ENCODE peak calls at places on chromosomes 1 and 21, in ten cellular contexts. One of them, this sample, is unnamed.

GRCh38 chr1:86218859-86219258 is 62.3 kb upstream of the COL24A1 start:
- DNase-seq in HCT116: no peak
- DNase-seq in GM12878: no peak
- DNase-seq in A549: no peak
- DNase-seq in SK-N-SH: no peak
- DNase-seq in H1: no peak
- DNase-seq in K562: no peak
- DNase-seq in NB4: no peak
- DNase-seq in WTC11: no peak
- DNase-seq in endothelial cell of umbilical vein: no peak
- DNase-seq in this sample: no peak

GRCh38 chr1:94783342-94784264 is 36.6 kb upstream of the SLC44A3 start:
- DNase-seq in HCT116: no peak
- DNase-seq in NB4: no peak
- DNase-seq in SK-N-SH: no peak
- DNase-seq in endothelial cell of umbilical vein: peak
- DNase-seq in GM12878: no peak
- DNase-seq in WTC11: no peak
- DNase-seq in H1: no peak
- DNase-seq in A549: no peak
- DNase-seq in K562: no peak
- DNase-seq in this sample: no peak

GRCh38 chr1:155871390-155871789 is 12.0 kb downstream of the SYT11 start:
- DNase-seq in NB4: no peak
- DNase-seq in HCT116: no peak
- DNase-seq in A549: no peak
- DNase-seq in WTC11: no peak
- DNase-seq in SK-N-SH: peak
- DNase-seq in H1: no peak
- DNase-seq in endothelial cell of umbilical vein: peak
- DNase-seq in GM12878: no peak
- DNase-seq in K562: no peak
- DNase-seq in this sample: no peak

GRCh38 chr1:246602194-246602593 is 35.9 kb downstream of the CNST start:
- DNase-seq in GM12878: no peak
- DNase-seq in endothelial cell of umbilical vein: no peak
- DNase-seq in NB4: peak
- DNase-seq in K562: no peak
- DNase-seq in WTC11: no peak
- DNase-seq in H1: no peak
- DNase-seq in SK-N-SH: no peak
- DNase-seq in HCT116: no peak
- DNase-seq in A549: no peak
- DNase-seq in this sample: no peak

GRCh38 chr1:35763211-35763610 is 6.6 kb downstream of the CLSPN start:
- DNase-seq in SK-N-SH: no peak
- DNase-seq in K562: no peak
- DNase-seq in H1: no peak
- DNase-seq in GM12878: no peak
- DNase-seq in HCT116: no peak
- DNase-seq in WTC11: no peak
- DNase-seq in A549: no peak
- DNase-seq in NB4: no peak
- DNase-seq in endothelial cell of umbilical vein: no peak
- DNase-seq in this sample: no peak

GRCh38 chr1:209674957-209675566 is at the start of gene G0S2:
- DNase-seq in H1: peak
- DNase-seq in A549: no peak
- DNase-seq in K562: no peak
- DNase-seq in SK-N-SH: peak
- DNase-seq in NB4: peak
- DNase-seq in GM12878: no peak
- DNase-seq in endothelial cell of umbilical vein: no peak
- DNase-seq in HCT116: no peak
- DNase-seq in WTC11: peak
- DNase-seq in this sample: no peak

GRCh38 chr1:237041795-237042466 is at the start of gene RYR2:
- DNase-seq in K562: no peak
- DNase-seq in A549: peak
- DNase-seq in HCT116: no peak
- DNase-seq in GM12878: no peak
- DNase-seq in H1: peak
- DNase-seq in NB4: no peak
- DNase-seq in endothelial cell of umbilical vein: no peak
- DNase-seq in WTC11: peak
- DNase-seq in SK-N-SH: peak
- DNase-seq in this sample: no peak

GRCh38 chr1:230986976-230987375 is 8.1 kb downstream of the ARV1 start:
- DNase-seq in SK-N-SH: no peak
- DNase-seq in WTC11: no peak
- DNase-seq in endothelial cell of umbilical vein: no peak
- DNase-seq in GM12878: no peak
- DNase-seq in H1: no peak
- DNase-seq in HCT116: no peak
- DNase-seq in A549: peak
- DNase-seq in K562: no peak
- DNase-seq in NB4: no peak
- DNase-seq in this sample: no peak

GRCh38 chr1:83619497-83619896 is 379.4 kb downstream of the TTLL7 start:
- DNase-seq in endothelial cell of umbilical vein: no peak
- DNase-seq in NB4: no peak
- DNase-seq in K562: no peak
- DNase-seq in GM12878: no peak
- DNase-seq in H1: no peak
- DNase-seq in WTC11: no peak
- DNase-seq in HCT116: no peak
- DNase-seq in A549: no peak
- DNase-seq in SK-N-SH: no peak
- DNase-seq in this sample: no peak

GRCh38 chr1:155507960-155508359 is 54.6 kb downstream of the ASH1L start:
- DNase-seq in endothelial cell of umbilical vein: no peak
- DNase-seq in K562: no peak
- DNase-seq in WTC11: no peak
- DNase-seq in HCT116: no peak
- DNase-seq in A549: no peak
- DNase-seq in SK-N-SH: no peak
- DNase-seq in H1: no peak
- DNase-seq in NB4: no peak
- DNase-seq in GM12878: no peak
- DNase-seq in this sample: no peak

GRCh38 chr1:198165927-198166647 is 9.3 kb downstream of the NEK7 start:
- DNase-seq in GM12878: no peak
- DNase-seq in HCT116: no peak
- DNase-seq in K562: no peak
- DNase-seq in endothelial cell of umbilical vein: no peak
- DNase-seq in A549: no peak
- DNase-seq in NB4: no peak
- DNase-seq in H1: no peak
- DNase-seq in WTC11: no peak
- DNase-seq in SK-N-SH: no peak
- DNase-seq in this sample: no peak

GRCh38 chr1:223246468-223246867 is 103.4 kb upstream of the TLR5 start:
- DNase-seq in SK-N-SH: no peak
- DNase-seq in H1: peak
- DNase-seq in NB4: no peak
- DNase-seq in HCT116: no peak
- DNase-seq in endothelial cell of umbilical vein: no peak
- DNase-seq in WTC11: no peak
- DNase-seq in A549: no peak
- DNase-seq in K562: no peak
- DNase-seq in GM12878: no peak
- DNase-seq in this sample: no peak

GRCh38 chr21:44890338-44890931 is 16.9 kb upstream of the PTTG1IP start:
- DNase-seq in SK-N-SH: peak
- DNase-seq in A549: no peak
- DNase-seq in NB4: no peak
- DNase-seq in GM12878: no peak
- DNase-seq in endothelial cell of umbilical vein: no peak
- DNase-seq in WTC11: no peak
- DNase-seq in HCT116: no peak
- DNase-seq in H1: no peak
- DNase-seq in K562: no peak
- DNase-seq in this sample: no peak

GRCh38 chr1:33275706-33276572 is 19.6 kb downstream of the ZNF362 start:
- DNase-seq in H1: no peak
- DNase-seq in K562: no peak
- DNase-seq in NB4: no peak
- DNase-seq in endothelial cell of umbilical vein: no peak
- DNase-seq in WTC11: no peak
- DNase-seq in GM12878: no peak
- DNase-seq in HCT116: no peak
- DNase-seq in SK-N-SH: no peak
- DNase-seq in A549: no peak
- DNase-seq in this sample: no peak

GRCh38 chr1:155179107-155180031 is 5.7 kb downstream of the TRIM46 start:
- DNase-seq in GM12878: no peak
- DNase-seq in A549: no peak
- DNase-seq in NB4: no peak
- DNase-seq in endothelial cell of umbilical vein: no peak
- DNase-seq in WTC11: no peak
- DNase-seq in HCT116: no peak
- DNase-seq in SK-N-SH: no peak
- DNase-seq in K562: no peak
- DNase-seq in H1: no peak
- DNase-seq in this sample: no peak

GRCh38 chr1:226466301-226466700 is 58.4 kb upstream of the PARP1 start:
- DNase-seq in SK-N-SH: no peak
- DNase-seq in endothelial cell of umbilical vein: no peak
- DNase-seq in H1: no peak
- DNase-seq in A549: no peak
- DNase-seq in WTC11: no peak
- DNase-seq in K562: no peak
- DNase-seq in NB4: no peak
- DNase-seq in HCT116: no peak
- DNase-seq in GM12878: no peak
- DNase-seq in this sample: no peak
- TF ChIP-seq MAX in SK-N-SH: no peak
- TF ChIP-seq MAX in endothelial cell of umbilical vein: no peak
- TF ChIP-seq MAX in H1: no peak
- TF ChIP-seq MAX in A549: no peak
- TF ChIP-seq MAX in WTC11: no peak
- TF ChIP-seq MAX in K562: no peak
- TF ChIP-seq MAX in NB4: no peak
- TF ChIP-seq MAX in HCT116: no peak
- TF ChIP-seq MAX in GM12878: no peak
- TF ChIP-seq MAX in this sample: no peak

DNA sequence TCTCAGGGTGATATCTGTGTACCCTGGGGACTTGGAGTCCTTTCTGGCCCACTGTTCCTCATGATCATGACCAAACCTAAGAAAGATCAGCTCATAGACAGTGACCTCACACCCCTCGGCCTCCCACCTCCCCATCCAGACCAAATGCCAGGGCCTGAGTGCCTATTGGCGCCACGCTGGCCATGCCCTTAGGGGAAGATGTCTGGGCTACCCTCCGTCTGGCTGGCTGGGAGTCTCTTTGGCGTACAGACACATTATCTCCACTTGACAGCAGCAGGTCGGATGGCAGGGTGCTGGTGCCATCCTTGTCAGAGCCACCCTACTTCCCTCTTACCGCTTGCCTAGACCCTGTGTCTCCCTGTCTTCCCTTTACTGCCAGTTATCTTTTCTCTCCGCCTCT is 8.4 kb downstream of the RORC start:
- DNase-seq in SK-N-SH: peak
- DNase-seq in endothelial cell of umbilical vein: no peak
- DNase-seq in NB4: no peak
- DNase-seq in K562: no peak
- DNase-seq in H1: no peak
- DNase-seq in A549: no peak
- DNase-seq in HCT116: no peak
- DNase-seq in GM12878: no peak
- DNase-seq in WTC11: no peak
- DNase-seq in this sample: no peak
- TF ChIP-seq MAX in SK-N-SH: no peak
- TF ChIP-seq MAX in endothelial cell of umbilical vein: no peak
- TF ChIP-seq MAX in NB4: no peak
- TF ChIP-seq MAX in K562: no peak
- TF ChIP-seq MAX in H1: no peak
- TF ChIP-seq MAX in A549: no peak
- TF ChIP-seq MAX in HCT116: no peak
- TF ChIP-seq MAX in GM12878: no peak
- TF ChIP-seq MAX in WTC11: no peak
- TF ChIP-seq MAX in this sample: no peak

GRCh38 chr1:53663525-53664300 is 75.3 kb downstream of the GLIS1 start:
- DNase-seq in endothelial cell of umbilical vein: no peak
- DNase-seq in NB4: no peak
- DNase-seq in HCT116: no peak
- DNase-seq in WTC11: no peak
- DNase-seq in SK-N-SH: no peak
- DNase-seq in A549: no peak
- DNase-seq in GM12878: no peak
- DNase-seq in K562: no peak
- DNase-seq in H1: no peak
- DNase-seq in this sample: no peak

GRCh38 chr1:53669511-53670191 is 69.3 kb downstream of the GLIS1 start:
- DNase-seq in GM12878: no peak
- DNase-seq in WTC11: no peak
- DNase-seq in endothelial cell of umbilical vein: no peak
- DNase-seq in SK-N-SH: peak
- DNase-seq in HCT116: no peak
- DNase-seq in A549: no peak
- DNase-seq in NB4: no peak
- DNase-seq in K562: no peak
- DNase-seq in H1: no peak
- DNase-seq in this sample: no peak

GRCh38 chr1:53662951-53663350 is 76.0 kb downstream of the GLIS1 start:
- DNase-seq in A549: no peak
- DNase-seq in WTC11: no peak
- DNase-seq in GM12878: no peak
- DNase-seq in H1: no peak
- DNase-seq in HCT116: no peak
- DNase-seq in endothelial cell of umbilical vein: no peak
- DNase-seq in K562: no peak
- DNase-seq in SK-N-SH: no peak
- DNase-seq in NB4: no peak
- DNase-seq in this sample: no peak

GRCh38 chr1:53666566-53666965 is 72.4 kb downstream of the GLIS1 start:
- DNase-seq in NB4: no peak
- DNase-seq in GM12878: no peak
- DNase-seq in endothelial cell of umbilical vein: no peak
- DNase-seq in HCT116: no peak
- DNase-seq in WTC11: no peak
- DNase-seq in H1: no peak
- DNase-seq in K562: no peak
- DNase-seq in A549: no peak
- DNase-seq in SK-N-SH: no peak
- DNase-seq in this sample: no peak

GRCh38 chr1:53665996-53666395 is 73.0 kb downstream of the GLIS1 start:
- DNase-seq in SK-N-SH: no peak
- DNase-seq in H1: no peak
- DNase-seq in endothelial cell of umbilical vein: no peak
- DNase-seq in NB4: no peak
- DNase-seq in HCT116: no peak
- DNase-seq in K562: no peak
- DNase-seq in GM12878: no peak
- DNase-seq in WTC11: no peak
- DNase-seq in A549: no peak
- DNase-seq in this sample: no peak
- TF ChIP-seq MAX in SK-N-SH: no peak
- TF ChIP-seq MAX in H1: no peak
- TF ChIP-seq MAX in endothelial cell of umbilical vein: no peak
- TF ChIP-seq MAX in NB4: no peak
- TF ChIP-seq MAX in HCT116: no peak
- TF ChIP-seq MAX in K562: no peak
- TF ChIP-seq MAX in GM12878: no peak
- TF ChIP-seq MAX in WTC11: no peak
- TF ChIP-seq MAX in A549: no peak
- TF ChIP-seq MAX in this sample: no peak

GRCh38 chr1:164583835-164584539 is 25.0 kb downstream of the PBX1 start:
- DNase-seq in H1: no peak
- DNase-seq in SK-N-SH: no peak
- DNase-seq in A549: no peak
- DNase-seq in GM12878: no peak
- DNase-seq in endothelial cell of umbilical vein: no peak
- DNase-seq in WTC11: no peak
- DNase-seq in HCT116: no peak
- DNase-seq in K562: no peak
- DNase-seq in NB4: no peak
- DNase-seq in this sample: no peak
- TF ChIP-seq MAX in H1: no peak
- TF ChIP-seq MAX in SK-N-SH: no peak
- TF ChIP-seq MAX in A549: no peak
- TF ChIP-seq MAX in GM12878: no peak
- TF ChIP-seq MAX in endothelial cell of umbilical vein: no peak
- TF ChIP-seq MAX in WTC11: no peak
- TF ChIP-seq MAX in HCT116: no peak
- TF ChIP-seq MAX in K562: no peak
- TF ChIP-seq MAX in NB4: no peak
- TF ChIP-seq MAX in this sample: no peak

This sample was measured in HepG2.